ENCODE peak calls at places on chromosome 10, in ten cellular contexts. Q is tibial nerve; M is stimulated activated CD4-positive, alpha-beta T cell treated with anti-CD3 and anti-CD28 coated beads, Interleukin-2, amount 100 ng/mL, for 48 hours; D is AG08396; W is Daoy; S is effector memory CD4-positive, alpha-beta T cell; O is Kasumi-1; J is mesothelial cell of epicardium; G is AG04449; A is thoracic aorta. T is an unnamed sample.

GRCh38 chr10:61628875-61629513 is 33.7 kb upstream of the CABCOCO1 start:
- DNase-seq in Q (no peak), M (no peak), D (peak; percentile 38), W (peak; percentile 75), S (no peak), O (no peak), J (no peak), G (peak; percentile 92), A (no peak), T (no peak)

GRCh38 chr10:125161570-125162139 is 1.3 kb upstream of the CTBP2 start:
- DNase-seq in Q (no peak), M (no peak), D (peak; percentile 92), W (no peak), S (no peak), O (no peak), J (peak; percentile 37), G (no peak), A (no peak), T (no peak)

GRCh38 chr10:55063817-55064216 is 262.8 kb upstream of the PCDH15 start:
- DNase-seq in Q (no peak), M (no peak), D (no peak), W (no peak), S (no peak), O (no peak), J (no peak), G (no peak), A (no peak), T (no peak)

GRCh38 chr10:18414061-18414460 is 237.3 kb downstream of the NSUN6 start:
- DNase-seq in Q (no peak), M (no peak), D (no peak), W (no peak), S (no peak), O (no peak), J (no peak), G (no peak), A (no peak), T (no peak)

GRCh38 chr10:118980870-118981269 is 48.6 kb upstream of the NANOS1 start:
- DNase-seq in Q (no peak), M (no peak), D (no peak), W (no peak), S (no peak), O (no peak), J (no peak), G (no peak), A (no peak), T (no peak)

GRCh38 chr10:104254493-104255243 is at the start of gene GSTO1:
- DNase-seq in Q (peak; percentile 63), M (peak; percentile 41), D (peak; percentile 83), W (peak; percentile 84), S (peak; percentile 35), O (peak; percentile 95), J (no peak), G (no peak), A (peak; percentile 45), T (peak; percentile 26)

GRCh38 chr10:89217057-89217990 is 10.2 kb upstream of the CH25H start:
- DNase-seq in Q (peak; percentile 35), M (peak; percentile 61), D (peak; percentile 21), W (peak; percentile 21), S (peak; percentile 18), O (peak; percentile 79), J (no peak), G (no peak), A (no peak), T (peak; percentile 35)

GRCh38 chr10:4474829-4475228 is 351.2 kb upstream of the AKR1E2 start:
- DNase-seq in Q (no peak), M (no peak), D (no peak), W (no peak), S (no peak), O (no peak), J (no peak), G (no peak), A (no peak), T (no peak)

GRCh38 chr10:110432814-110433565 is 64.7 kb upstream of the DUSP5 start:
- DNase-seq in Q (no peak), M (no peak), D (no peak), W (no peak), S (no peak), O (no peak), J (no peak), G (no peak), A (no peak), T (no peak)

GRCh38 chr10:84370268-84370667 is 41.9 kb downstream of the CCSER2 start:
- DNase-seq in Q (no peak), M (no peak), D (no peak), W (no peak), S (no peak), O (no peak), J (no peak), G (no peak), A (no peak), T (no peak)

GRCh38 chr10:50594012-50594411 is 29.7 kb downstream of the SGMS1 start:
- DNase-seq in Q (no peak), M (no peak), D (peak; percentile 32), W (no peak), S (no peak), O (no peak), J (no peak), G (no peak), A (no peak), T (no peak)

GRCh38 chr10:91907914-91908357 is 1.4 kb downstream of the FGFBP3 start:
- DNase-seq in Q (no peak), M (no peak), D (peak; percentile 30), W (no peak), S (no peak), O (peak; percentile 77), J (peak; percentile 25), G (no peak), A (no peak), T (no peak)

GRCh38 chr10:25696013-25696708 is 237.9 kb upstream of the MYO3A start:
- DNase-seq in Q (no peak), M (no peak), D (no peak), W (no peak), S (no peak), O (no peak), J (no peak), G (no peak), A (no peak), T (no peak)

GRCh38 chr10:46255696-46256355 is 31.0 kb upstream of the ANTXRL start:
- DNase-seq in Q (peak; percentile 30), M (peak; percentile 46), D (peak; percentile 65), W (peak; percentile 63), S (no peak), O (peak; percentile 83), J (no peak), G (no peak), A (peak; percentile 28), T (no peak)

GRCh38 chr10:78528749-78529204 is 495.1 kb downstream of the RPS24 start:
- DNase-seq in Q (no peak), M (no peak), D (no peak), W (no peak), S (no peak), O (no peak), J (no peak), G (no peak), A (no peak), T (no peak)

GRCh38 chr10:133559216-133559615 is 6.2 kb downstream of the SYCE1 start:
- DNase-seq in Q (no peak), M (no peak), D (no peak), W (no peak), S (no peak), O (no peak), J (no peak), G (no peak), A (no peak), T (no peak)

GRCh38 chr10:34433241-34434076 is 381.6 kb downstream of the PARD3 start:
- DNase-seq in Q (no peak), M (no peak), D (no peak), W (no peak), S (no peak), O (no peak), J (no peak), G (peak; percentile 65), A (no peak), T (no peak)

GRCh38 chr10:35911233-35911632 is 269.1 kb upstream of the FZD8 start:
- DNase-seq in Q (no peak), M (no peak), D (no peak), W (no peak), S (no peak), O (no peak), J (no peak), G (no peak), A (no peak), T (no peak)

GRCh38 chr10:100998183-100998990 is 1.2 kb upstream of the LZTS2 start:
- DNase-seq in Q (peak; percentile 70), M (peak; percentile 58), D (peak; percentile 92), W (peak; percentile 77), S (peak; percentile 48), O (peak; percentile 87), J (peak; percentile 79), G (no peak), A (no peak), T (peak; percentile 46)

GRCh38 chr10:33204049-33204448 is 130.4 kb downstream of the NRP1 start:
- DNase-seq in Q (no peak), M (no peak), D (no peak), W (no peak), S (no peak), O (no peak), J (no peak), G (no peak), A (no peak), T (no peak)

GRCh38 chr10:132641966-132642731 is 104.6 kb downstream of the INPP5A start:
- DNase-seq in Q (no peak), M (no peak), D (no peak), W (no peak), S (no peak), O (no peak), J (no peak), G (no peak), A (no peak), T (no peak)

GRCh38 chr10:16965242-16965620 is 148.0 kb upstream of the RSU1 start:
- DNase-seq in Q (no peak), M (no peak), D (no peak), W (no peak), S (no peak), O (no peak), J (no peak), G (no peak), A (no peak), T (no peak)

GRCh38 chr10:129967579-129968019 is 3.5 kb upstream of the EBF3 start:
- DNase-seq in Q (no peak), M (no peak), D (no peak), W (no peak), S (no peak), O (no peak), J (no peak), G (no peak), A (no peak), T (no peak)